ENCODE peak calls at places on chromosomes 6 and 20, in eight cellular contexts. Q, W, D, S, G, C, V and M are unnamed samples.

GRCh38 chr20:6731951-6732580 is 35.4 kb upstream of the BMP2 start:
- DNase-seq in W (peak; percentile 53), Q (no peak), C (no peak), V (no peak), D (no peak), S (no peak), G (no peak), M (no peak)

GRCh38 chr6:99422912-99423311 is 2.2 kb downstream of the PNISR start:
- DNase-seq in Q (no peak), W (no peak), V (no peak), C (no peak), G (no peak), S (no peak), D (no peak), M (no peak)

GRCh38 chr6:159094444-159095252 is 49.9 kb upstream of the TAGAP start:
- DNase-seq in S (no peak), D (no peak), G (no peak), C (no peak), Q (no peak), W (no peak), V (no peak), M (no peak)

GRCh38 chr6:139336488-139336887 is 38.0 kb downstream of the CITED2 start:
- DNase-seq in W (no peak), S (peak; percentile 73), V (no peak), C (peak; percentile 38), G (no peak), D (no peak), Q (no peak), M (no peak)

GRCh38 chr20:57717797-57718196 is 8.0 kb upstream of the PMEPA1 start:
- DNase-seq in S (no peak), V (no peak), G (no peak), D (no peak), Q (no peak), W (no peak), C (no peak), M (no peak)

GRCh38 chr6:46993846-46994245 is 48.3 kb downstream of the ADGRF1 start:
- DNase-seq in G (peak; percentile 65), D (no peak), V (no peak), C (peak; percentile 78), Q (no peak), S (peak; percentile 40), W (no peak), M (no peak)

GRCh38 chr6:11064836-11065235 is 20.7 kb upstream of the ELOVL2 start:
- DNase-seq in Q (no peak), G (no peak), C (peak; percentile 14), V (no peak), D (no peak), W (no peak), S (no peak), M (no peak)

GRCh38 chr6:111711476-111711875 is 105.8 kb upstream of the TRAF3IP2 start:
- DNase-seq in Q (peak; percentile 69), V (no peak), W (peak; percentile 21), S (peak; percentile 21), G (no peak), C (no peak), D (no peak), M (no peak)

GRCh38 chr6:152293404-152293803 is 343.8 kb downstream of the SYNE1 start:
- DNase-seq in V (no peak), S (no peak), C (no peak), Q (no peak), D (no peak), W (no peak), G (no peak), M (no peak)

GRCh38 chr6:33118525-33119123 is 42.8 kb downstream of the HLA-DPB1 start:
- DNase-seq in S (peak; percentile 68), D (no peak), C (peak; percentile 64), G (peak; percentile 7), Q (no peak), W (no peak), V (peak; percentile 7), M (no peak)

GRCh38 chr6:157486632-157487031 is 105.6 kb downstream of the ZDHHC14 start:
- DNase-seq in S (no peak), W (no peak), Q (peak; percentile 16), G (no peak), D (no peak), C (no peak), V (no peak), M (no peak)

GRCh38 chr6:42745083-42745637 is 743 bp downstream of the TBCC start:
- DNase-seq in G (no peak), C (no peak), S (peak; percentile 19), D (peak; percentile 42), Q (peak; percentile 29), V (no peak), W (no peak), M (no peak)

GRCh38 chr6:45965787-45966186 is 49.9 kb downstream of the CLIC5 start:
- DNase-seq in S (peak; percentile 52), W (no peak), C (peak; percentile 15), D (no peak), V (no peak), G (no peak), Q (no peak), M (no peak)

GRCh38 chr6:162211022-162211421 is 516.5 kb downstream of the PRKN start:
- DNase-seq in S (no peak), D (no peak), G (no peak), V (no peak), C (no peak), Q (no peak), W (no peak), M (no peak)

GRCh38 chr6:128336436-128337095 is 183.8 kb downstream of the PTPRK start:
- DNase-seq in V (no peak), G (peak; percentile 60), C (peak; percentile 27), D (no peak), S (no peak), Q (no peak), W (no peak), M (no peak)

GRCh38 chr20:57066126-57066900 is 200.1 kb downstream of the BMP7 start:
- DNase-seq in V (no peak), G (no peak), D (no peak), S (no peak), W (no peak), C (no peak), Q (no peak), M (no peak)

GRCh38 chr20:37940161-37940560 is 37.2 kb downstream of the VSTM2L start:
- DNase-seq in D (peak; percentile 19), C (no peak), W (no peak), V (no peak), G (no peak), S (no peak), Q (no peak), M (peak; percentile 30)

GRCh38 chr20:37943033-37943432 is 40.1 kb downstream of the VSTM2L start:
- DNase-seq in D (peak; percentile 15), V (no peak), S (no peak), Q (peak; percentile 3), G (no peak), C (no peak), W (no peak), M (peak; percentile 29)

GRCh38 chr20:37939701-37940151 is 36.8 kb downstream of the VSTM2L start:
- DNase-seq in W (no peak), D (no peak), S (no peak), G (no peak), C (no peak), Q (no peak), V (no peak), M (peak; percentile 16)

GRCh38 chr20:37941992-37942391 is 39.1 kb downstream of the VSTM2L start:
- DNase-seq in C (no peak), S (no peak), Q (peak; percentile 2), V (no peak), D (peak; percentile 3), G (no peak), W (no peak), M (no peak)

GRCh38 chr20:37941332-37941731 is 38.4 kb downstream of the VSTM2L start:
- DNase-seq in G (no peak), S (no peak), V (no peak), Q (no peak), D (peak; percentile 71), C (no peak), W (no peak), M (peak; percentile 24)
- TF ChIP-seq CTCF in G (peak; percentile 3), S (no peak), V (no peak), Q (no peak), D (peak; percentile 69), C (no peak), W (no peak), M (no peak)

DNA sequence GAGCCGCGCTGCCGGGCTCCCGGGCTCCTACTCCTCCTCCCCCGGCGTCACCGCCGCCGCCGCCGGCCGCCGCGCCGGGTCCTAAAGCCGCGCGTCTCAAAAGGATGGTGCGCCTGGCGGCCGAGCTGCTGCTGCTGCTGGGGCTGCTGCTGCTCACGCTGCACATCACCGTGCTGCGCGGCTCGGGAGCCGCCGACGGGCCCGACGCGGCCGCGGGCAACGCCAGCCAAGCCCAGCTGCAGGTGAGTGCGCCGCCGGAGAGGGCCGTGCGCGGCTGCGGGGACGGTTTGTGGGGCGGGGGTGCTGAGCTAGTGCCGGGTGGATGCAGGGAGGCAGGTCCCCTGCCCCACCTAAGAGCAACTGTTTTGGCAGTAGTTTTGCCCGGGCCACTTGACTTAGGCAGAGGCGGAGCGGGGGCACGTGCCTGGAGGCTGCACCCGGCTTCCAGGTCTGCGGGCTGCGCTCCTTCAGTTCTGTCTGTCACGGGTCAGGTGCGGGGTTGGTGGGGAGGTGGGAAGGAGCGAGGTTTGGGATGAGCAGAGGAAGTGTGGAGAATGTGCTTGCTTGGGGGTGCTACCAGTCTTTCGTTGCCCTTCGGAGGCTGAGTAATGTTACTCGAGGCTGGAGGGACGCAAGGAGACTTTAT is 722 bp downstream of the ISM1 start:
- DNase-seq in C (peak; percentile 50), Q (peak; percentile 45), V (no peak), G (no peak), S (peak; percentile 66), D (peak; percentile 75), W (no peak), M (peak; percentile 32)
- TF ChIP-seq CTCF in C (no peak), Q (no peak), V (no peak), G (peak; percentile 18), S (no peak), D (peak; percentile 28), W (no peak), M (no peak)

DNA sequence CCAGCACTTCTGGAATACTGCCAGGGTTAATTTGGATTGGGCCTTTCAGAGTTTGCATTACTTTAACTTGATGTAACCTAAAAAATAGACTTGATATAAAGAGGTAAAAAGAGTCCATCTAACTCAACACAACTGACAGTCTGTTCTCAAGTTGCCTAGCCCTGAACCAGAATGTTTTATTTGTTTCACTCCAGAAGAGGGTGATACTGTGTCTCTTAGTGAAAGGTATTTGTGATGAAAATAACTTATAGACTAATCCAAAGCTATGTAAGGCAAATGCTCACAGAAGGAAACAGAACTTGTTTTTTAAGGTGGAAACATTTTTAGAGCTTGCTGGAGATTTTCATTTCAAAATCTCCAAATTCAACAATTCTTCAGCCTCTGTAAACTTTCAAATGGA is 469.1 kb upstream of the RUNX2 start:
- DNase-seq in V (no peak), C (peak; percentile 22), W (no peak), D (no peak), S (peak; percentile 46), G (no peak), Q (no peak), M (no peak)
- TF ChIP-seq CTCF in V (no peak), C (no peak), W (no peak), D (no peak), S (peak; percentile 7), G (peak; percentile 20), Q (no peak), M (no peak)

DNA sequence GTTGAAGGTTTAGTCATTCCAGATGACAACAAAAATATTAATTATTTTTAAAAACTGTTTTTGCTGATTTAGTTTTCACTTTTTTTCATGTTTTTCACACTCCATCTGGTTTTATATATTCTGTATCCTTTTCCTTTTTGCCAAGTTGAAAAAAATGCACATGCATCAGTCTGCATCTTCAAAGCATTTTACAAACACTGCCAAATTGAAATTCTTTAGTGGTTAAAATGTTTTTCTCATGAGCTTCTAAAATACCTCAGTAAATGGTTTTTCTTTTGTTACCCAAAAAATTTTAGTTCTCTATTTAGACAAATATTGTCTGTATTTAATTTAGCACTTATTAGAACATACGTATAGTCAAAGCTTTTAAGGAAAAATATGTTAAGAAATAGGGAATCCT is 386.9 kb upstream of the HSF2 start:
- DNase-seq in C (peak; percentile 10), V (no peak), Q (no peak), W (no peak), D (no peak), S (peak; percentile 3), G (no peak), M (no peak)
- TF ChIP-seq CTCF in C (no peak), V (no peak), Q (no peak), W (no peak), D (no peak), S (no peak), G (no peak), M (no peak)